ENCODE peak calls at places on chromosomes 7 and 10, in four cellular contexts. D is heart left ventricle, Y is PC-9, V is left ventricle myocardium inferior. Q is an unnamed sample.
A peak's percentile ranks its signal among the peaks of the same experiment; 100 is the strongest.

GRCh38 chr10:102514487-102515311 is 10.9 kb downstream of the SUFU start:
- DNase-seq in Y (no peak), D (no peak), V (no peak), Q (no peak)

GRCh38 chr10:62037890-62038608 is 136.6 kb downstream of the ARID5B start:
- DNase-seq in Y (peak; percentile 69), V (no peak), D (no peak), Q (no peak)

GRCh38 chr10:29119374-29119773 is 169.5 kb upstream of the LYZL1 start:
- DNase-seq in Y (no peak), D (no peak), V (peak; percentile 19), Q (no peak)

GRCh38 chr10:119669975-119670640 is 18.9 kb downstream of the BAG3 start:
- DNase-seq in D (no peak), V (peak; percentile 33), Y (no peak), Q (no peak)

GRCh38 chr7:116330961-116331360 is 120.6 kb downstream of the TES start:
- DNase-seq in D (no peak), Y (no peak), V (no peak), Q (no peak)

GRCh38 chr7:138345567-138345966 is 114.5 kb upstream of the TRIM24 start:
- DNase-seq in Y (no peak), V (no peak), D (no peak), Q (no peak)

GRCh38 chr7:77519672-77520071 is 17.4 kb upstream of the PTPN12 start:
- DNase-seq in Y (no peak), V (no peak), D (no peak), Q (no peak)

GRCh38 chr10:132036887-132037675 is 28.7 kb upstream of the JAKMIP3 start:
- DNase-seq in Y (no peak), V (peak; percentile 34), D (no peak), Q (no peak)

GRCh38 chr10:122056431-122057094 is 67.6 kb downstream of the TACC2 start:
- DNase-seq in Y (peak; percentile 85), D (no peak), V (no peak), Q (peak; percentile 65)

GRCh38 chr7:6015917-6016652 is 7.0 kb downstream of the AIMP2 start:
- DNase-seq in V (peak; percentile 74), Y (no peak), D (peak; percentile 56), Q (no peak)

GRCh38 chr7:103398488-103398887 is 47.5 kb downstream of the SLC26A5 start:
- DNase-seq in D (no peak), Y (no peak), V (no peak), Q (no peak)

GRCh38 chr7:32890553-32891045 is 961 bp downstream of the KBTBD2 start:
- DNase-seq in D (no peak), V (no peak), Y (peak; percentile 69), Q (no peak)

GRCh38 chr10:11476035-11476434 is 135.4 kb downstream of the USP6NL start:
- DNase-seq in D (no peak), V (no peak), Y (no peak), Q (no peak)

GRCh38 chr7:135573541-135573940 is 15.8 kb downstream of the NUP205 start:
- DNase-seq in Y (no peak), D (no peak), V (no peak), Q (no peak)

DNA sequence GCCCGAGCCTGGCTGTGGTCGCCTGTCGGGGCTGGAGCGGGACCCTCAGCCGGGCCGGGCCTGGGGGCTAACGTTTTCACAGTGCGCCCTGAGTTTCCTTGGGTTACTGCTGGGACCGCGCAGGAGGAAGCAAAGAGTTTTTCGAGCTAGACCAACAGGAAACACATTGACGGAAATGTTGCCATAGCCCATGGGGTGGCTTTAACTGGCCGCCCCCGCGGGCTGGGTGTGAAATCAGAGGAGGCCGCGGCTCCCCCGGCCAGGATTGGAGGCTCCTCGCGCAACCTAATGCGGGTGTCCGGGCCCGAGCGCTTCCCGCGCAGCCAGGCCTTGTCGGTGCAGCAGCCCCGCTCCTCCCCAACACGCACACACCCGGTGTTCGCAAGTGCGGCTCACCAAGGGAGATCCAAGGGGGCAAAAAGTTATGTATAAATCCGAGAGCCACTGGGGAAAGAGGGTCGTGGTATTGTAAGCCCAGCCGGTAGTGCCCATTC is 1.9 kb downstream of the HHEX start:
- DNase-seq in D (peak; percentile 70), V (peak; percentile 68), Y (no peak), Q (peak; percentile 90)
- H3K4me3 ChIP-seq in D (no peak overlapping the region), V (peak overlapping the region; percentile 77), Y (no peak overlapping the region), Q (peak overlapping the region; percentile 89)

GRCh38 chr7:26291699-26292538 is at the start of gene SNX10:
- DNase-seq in Y (peak; percentile 59), V (peak; percentile 32), D (peak; percentile 68), Q (peak; percentile 75)
- TF ChIP-seq CTCF in Y (peak; percentile 61), V (peak; percentile 13), D (no peak), Q (no peak)

GRCh38 chr7:30983042-30983913 is 19.5 kb downstream of the GHRHR start:
- DNase-seq in D (peak; percentile 85), Y (peak; percentile 67), V (peak; percentile 83), Q (peak; percentile 81)
- H3K4me1 ChIP-seq in D (peaks cover 9% of the 10 kb centered on the region), Y (peaks cover 3% of the 10 kb centered on the region), V (peaks cover 14% of the 10 kb centered on the region), Q (peaks cover 15% of the 10 kb centered on the region)

DNA sequence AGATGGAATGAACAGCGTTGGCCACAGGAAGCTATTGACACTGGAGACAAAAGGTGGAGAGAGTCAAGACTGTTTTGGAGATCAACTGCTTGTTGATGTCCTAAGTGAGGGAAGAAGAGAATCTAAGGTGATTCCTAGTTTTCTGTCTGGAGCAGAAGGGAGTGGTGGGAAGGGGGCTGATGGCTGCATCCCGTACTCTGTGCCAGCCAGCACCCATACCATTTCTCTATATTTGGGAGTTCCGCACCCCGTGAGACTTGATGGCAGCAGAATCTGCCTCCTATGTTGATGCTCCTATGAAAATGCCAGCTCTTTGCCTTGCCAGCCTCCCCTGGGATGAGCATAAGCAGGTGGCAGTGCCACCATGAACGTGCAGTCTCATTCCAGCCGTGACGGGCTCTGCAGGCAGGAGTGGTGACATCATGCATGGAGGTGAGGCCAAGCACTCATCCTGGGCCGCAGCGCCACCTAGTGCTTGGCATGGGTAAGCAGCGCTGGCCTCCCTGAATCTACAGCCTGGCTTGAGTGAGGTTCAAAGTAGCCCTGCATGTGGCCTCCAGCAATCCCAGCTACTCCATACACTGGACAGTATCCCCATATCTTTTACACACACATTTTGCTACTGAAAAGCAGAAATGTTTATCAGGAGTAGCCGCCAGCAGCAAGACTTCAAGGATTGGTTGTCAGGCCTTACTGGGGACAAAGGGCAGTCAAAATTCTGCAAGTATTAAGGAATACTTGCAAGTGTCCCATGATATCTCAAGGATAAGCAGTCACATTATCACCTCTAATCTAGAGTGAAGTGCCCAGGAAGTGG is 43.0 kb downstream of the PODXL start:
- DNase-seq in D (peak; percentile 85), Y (peak; percentile 76), V (peak; percentile 83), Q (peak; percentile 87)
- H3K4me3 ChIP-seq in D (no peak overlapping the region), Y (no peak overlapping the region), V (no peak overlapping the region), Q (no peak overlapping the region)